ENCODE peak calls at places on chromosomes 16 and 17, in seven cellular contexts. One of them, this sample, is unnamed.

GRCh38 chr17:4544656-4545216 is 10.4 kb downstream of the MYBBP1A start:
- DNase-seq in tibial nerve: no peak
- DNase-seq in stomach: no peak
- DNase-seq in IMR-90: no peak
- DNase-seq in GM12878: no peak
- DNase-seq in spleen: no peak
- DNase-seq in heart left ventricle: peak; percentile 23
- DNase-seq in this sample: no peak

GRCh38 chr16:20911361-20911760 is 10.8 kb downstream of the LYRM1 start:
- DNase-seq in tibial nerve: no peak
- DNase-seq in stomach: no peak
- DNase-seq in IMR-90: peak; percentile 71
- DNase-seq in GM12878: no peak
- DNase-seq in spleen: no peak
- DNase-seq in heart left ventricle: no peak
- DNase-seq in this sample: no peak

GRCh38 chr16:50696575-50697420 is 3.4 kb downstream of the NOD2 start:
- DNase-seq in tibial nerve: peak; percentile 73
- DNase-seq in stomach: peak; percentile 77
- DNase-seq in IMR-90: peak; percentile 26
- DNase-seq in GM12878: peak; percentile 82
- DNase-seq in spleen: peak; percentile 93
- DNase-seq in heart left ventricle: peak; percentile 87
- DNase-seq in this sample: peak; percentile 35

GRCh38 chr17:65022751-65023421 is 33.7 kb downstream of the GNA13 start:
- DNase-seq in tibial nerve: no peak
- DNase-seq in stomach: no peak
- DNase-seq in IMR-90: peak; percentile 70
- DNase-seq in GM12878: peak; percentile 96
- DNase-seq in spleen: no peak
- DNase-seq in heart left ventricle: no peak
- DNase-seq in this sample: no peak

GRCh38 chr17:46929413-46929812 is 6.5 kb downstream of the GOSR2 start:
- DNase-seq in tibial nerve: no peak
- DNase-seq in stomach: no peak
- DNase-seq in IMR-90: peak; percentile 48
- DNase-seq in GM12878: no peak
- DNase-seq in spleen: no peak
- DNase-seq in heart left ventricle: no peak
- DNase-seq in this sample: no peak

GRCh38 chr16:56879276-56879675 is 14.3 kb downstream of the SLC12A3 start:
- DNase-seq in tibial nerve: no peak
- DNase-seq in stomach: no peak
- DNase-seq in IMR-90: no peak
- DNase-seq in GM12878: no peak
- DNase-seq in spleen: no peak
- DNase-seq in heart left ventricle: no peak
- DNase-seq in this sample: no peak

GRCh38 chr17:79997004-79997673 is 38.5 kb downstream of the TBC1D16 start:
- DNase-seq in tibial nerve: no peak
- DNase-seq in stomach: no peak
- DNase-seq in IMR-90: no peak
- DNase-seq in GM12878: peak; percentile 45
- DNase-seq in spleen: peak; percentile 92
- DNase-seq in heart left ventricle: no peak
- DNase-seq in this sample: no peak

GRCh38 chr17:14918540-14918939 is 346.6 kb downstream of the PMP22 start:
- DNase-seq in tibial nerve: no peak
- DNase-seq in stomach: no peak
- DNase-seq in IMR-90: peak; percentile 72
- DNase-seq in GM12878: no peak
- DNase-seq in spleen: no peak
- DNase-seq in heart left ventricle: no peak
- DNase-seq in this sample: no peak

GRCh38 chr17:1562178-1562643 is 381 bp downstream of the PITPNA start:
- DNase-seq in tibial nerve: no peak
- DNase-seq in stomach: peak; percentile 50
- DNase-seq in IMR-90: no peak
- DNase-seq in GM12878: no peak
- DNase-seq in spleen: peak; percentile 93
- DNase-seq in heart left ventricle: peak; percentile 63
- DNase-seq in this sample: no peak

GRCh38 chr16:10992112-10992511 is 47.7 kb downstream of the CLEC16A start:
- DNase-seq in tibial nerve: no peak
- DNase-seq in stomach: no peak
- DNase-seq in IMR-90: peak; percentile 98
- DNase-seq in GM12878: no peak
- DNase-seq in spleen: no peak
- DNase-seq in heart left ventricle: no peak
- DNase-seq in this sample: no peak

GRCh38 chr17:83177611-83178532 is 98.5 kb downstream of the METRNL start:
- DNase-seq in tibial nerve: peak; percentile 12
- DNase-seq in stomach: no peak
- DNase-seq in IMR-90: no peak
- DNase-seq in GM12878: no peak
- DNase-seq in spleen: peak; percentile 67
- DNase-seq in heart left ventricle: no peak
- DNase-seq in this sample: no peak

GRCh38 chr17:7750321-7750821 is 32.8 kb downstream of the DNAH2 start:
- DNase-seq in tibial nerve: no peak
- DNase-seq in stomach: no peak
- DNase-seq in IMR-90: peak; percentile 89
- DNase-seq in GM12878: no peak
- DNase-seq in spleen: no peak
- DNase-seq in heart left ventricle: no peak
- DNase-seq in this sample: no peak

GRCh38 chr16:23670137-23670776 is 8.4 kb upstream of the PLK1 start:
- DNase-seq in tibial nerve: no peak
- DNase-seq in stomach: no peak
- DNase-seq in IMR-90: peak; percentile 95
- DNase-seq in GM12878: peak; percentile 77
- DNase-seq in spleen: no peak
- DNase-seq in heart left ventricle: no peak
- DNase-seq in this sample: no peak

GRCh38 chr16:76910931-76911330 is 280.1 kb upstream of the MON1B start:
- DNase-seq in tibial nerve: no peak
- DNase-seq in stomach: no peak
- DNase-seq in IMR-90: peak; percentile 60
- DNase-seq in GM12878: no peak
- DNase-seq in spleen: no peak
- DNase-seq in heart left ventricle: no peak
- DNase-seq in this sample: no peak

GRCh38 chr17:75105269-75106080 is 4.3 kb upstream of the ARMC7 start:
- DNase-seq in tibial nerve: no peak
- DNase-seq in stomach: peak; percentile 85
- DNase-seq in IMR-90: peak; percentile 40
- DNase-seq in GM12878: no peak
- DNase-seq in spleen: no peak
- DNase-seq in heart left ventricle: no peak
- DNase-seq in this sample: peak; percentile 71

GRCh38 chr17:13337864-13338371 is 263.8 kb downstream of the HS3ST3A1 start:
- DNase-seq in tibial nerve: no peak
- DNase-seq in stomach: no peak
- DNase-seq in IMR-90: peak; percentile 78
- DNase-seq in GM12878: no peak
- DNase-seq in spleen: no peak
- DNase-seq in heart left ventricle: peak; percentile 23
- DNase-seq in this sample: peak; percentile 18

GRCh38 chr16:85028638-85029412 is 1.2 kb downstream of the KIAA0513 start:
- DNase-seq in tibial nerve: no peak
- DNase-seq in stomach: peak; percentile 84
- DNase-seq in IMR-90: peak; percentile 47
- DNase-seq in GM12878: no peak
- DNase-seq in spleen: peak; percentile 87
- DNase-seq in heart left ventricle: peak; percentile 55
- DNase-seq in this sample: peak; percentile 91

GRCh38 chr16:8380311-8380710 is 210.0 kb downstream of the TMEM114 start:
- DNase-seq in tibial nerve: no peak
- DNase-seq in stomach: no peak
- DNase-seq in IMR-90: no peak
- DNase-seq in GM12878: no peak
- DNase-seq in spleen: no peak
- DNase-seq in heart left ventricle: no peak
- DNase-seq in this sample: no peak

GRCh38 chr17:17935321-17936271 is 36.6 kb downstream of the TOM1L2 start:
- DNase-seq in tibial nerve: no peak
- DNase-seq in stomach: no peak
- DNase-seq in IMR-90: peak; percentile 92
- DNase-seq in GM12878: no peak
- DNase-seq in spleen: no peak
- DNase-seq in heart left ventricle: no peak
- DNase-seq in this sample: peak; percentile 65

GRCh38 chr16:55499281-55499680 is 9.6 kb upstream of the LPCAT2 start:
- DNase-seq in tibial nerve: no peak
- DNase-seq in stomach: no peak
- DNase-seq in IMR-90: no peak
- DNase-seq in GM12878: no peak
- DNase-seq in spleen: no peak
- DNase-seq in heart left ventricle: no peak
- DNase-seq in this sample: no peak

GRCh38 chr17:77440571-77440981 is 299.8 kb downstream of the SEC14L1 start:
- DNase-seq in tibial nerve: no peak
- DNase-seq in stomach: no peak
- DNase-seq in IMR-90: no peak
- DNase-seq in GM12878: no peak
- DNase-seq in spleen: peak; percentile 89
- DNase-seq in heart left ventricle: no peak
- DNase-seq in this sample: no peak

GRCh38 chr17:68378202-68379149 is 78.8 kb downstream of the WIPI1 start:
- DNase-seq in tibial nerve: peak; percentile 94
- DNase-seq in stomach: peak; percentile 71
- DNase-seq in IMR-90: peak; percentile 94
- DNase-seq in GM12878: no peak
- DNase-seq in spleen: peak; percentile 92
- DNase-seq in heart left ventricle: peak; percentile 96
- DNase-seq in this sample: peak; percentile 92

DNA sequence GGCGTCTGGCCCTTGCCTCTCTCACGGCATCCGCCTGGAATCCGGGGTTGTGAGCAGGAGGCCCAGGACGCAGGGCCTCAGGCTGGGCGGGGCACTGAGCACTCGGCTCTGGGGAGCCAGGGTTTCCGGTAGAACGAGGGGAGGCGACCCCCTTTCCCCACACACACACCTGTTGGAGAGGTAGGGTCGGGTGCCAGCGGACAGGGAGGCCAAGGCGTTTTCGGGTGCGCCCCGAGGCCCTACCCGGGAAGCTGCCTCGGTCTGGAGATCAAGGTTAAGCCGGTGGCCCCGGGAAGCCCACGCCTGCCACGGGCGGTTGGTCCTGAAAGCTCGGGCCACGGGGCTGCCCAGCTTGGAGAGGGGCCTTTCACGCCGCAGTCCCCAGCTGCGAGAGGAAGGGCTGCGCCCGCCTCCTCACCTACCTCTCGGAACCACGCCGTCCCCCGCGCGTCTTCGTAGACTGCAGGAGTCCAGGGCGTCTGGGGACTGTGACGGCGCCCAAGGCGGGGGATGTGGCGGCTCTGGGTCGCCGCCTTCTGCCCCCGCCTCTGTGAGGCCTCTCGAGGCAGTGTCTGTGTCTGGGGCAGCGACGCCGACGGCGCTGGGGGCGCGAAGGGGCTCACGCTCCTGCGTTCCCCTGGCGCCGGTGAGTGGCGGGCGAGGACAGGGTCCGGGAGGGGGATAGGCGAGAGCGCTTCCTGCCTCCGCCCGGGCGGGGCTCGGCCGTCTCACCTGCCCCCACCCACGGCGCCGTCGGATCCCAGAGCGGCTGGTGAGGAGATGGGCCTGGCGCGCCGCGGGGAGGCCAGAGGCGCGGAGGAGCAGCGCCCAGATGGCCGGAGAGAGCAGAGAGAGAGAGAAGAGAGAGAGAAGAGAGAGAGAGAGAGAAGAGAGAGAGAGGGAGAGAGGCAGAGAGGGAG is 20.3 kb upstream of the HOXB9 start:
- DNase-seq in tibial nerve: no peak
- DNase-seq in stomach: no peak
- DNase-seq in IMR-90: no peak
- DNase-seq in GM12878: no peak
- DNase-seq in spleen: no peak
- DNase-seq in heart left ventricle: no peak
- DNase-seq in this sample: no peak
- TF ChIP-seq POLR2A in tibial nerve: no peak
- TF ChIP-seq POLR2A in stomach: no peak
- TF ChIP-seq POLR2A in IMR-90: no peak
- TF ChIP-seq POLR2A in GM12878: no peak
- TF ChIP-seq POLR2A in spleen: no peak
- TF ChIP-seq POLR2A in heart left ventricle: no peak
- TF ChIP-seq POLR2A in this sample: no peak

DNA sequence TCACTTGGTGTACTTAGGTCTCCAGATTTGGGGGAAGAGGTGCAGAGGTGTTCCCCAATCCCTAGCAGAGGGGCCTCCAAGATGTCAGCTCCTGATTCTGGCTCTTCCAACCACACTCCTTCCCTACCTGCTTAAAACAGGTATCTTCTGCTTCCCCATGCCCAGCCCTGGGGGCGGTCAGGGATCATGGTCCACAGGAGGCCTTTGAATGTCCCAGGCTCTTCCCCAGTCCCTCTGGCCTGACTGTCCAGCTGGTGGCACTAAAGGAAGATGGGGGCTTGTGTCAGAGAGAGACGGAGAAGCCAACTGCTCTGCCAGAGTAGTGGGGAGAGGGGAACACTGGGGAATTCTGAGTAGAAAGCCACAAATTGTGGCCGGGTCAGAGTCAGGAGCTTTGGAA is 3.8 kb downstream of the ARL4D start:
- DNase-seq in tibial nerve: no peak
- DNase-seq in stomach: no peak
- DNase-seq in IMR-90: no peak
- DNase-seq in GM12878: no peak
- DNase-seq in spleen: no peak
- DNase-seq in heart left ventricle: no peak
- DNase-seq in this sample: no peak
- H3K36me3 ChIP-seq in tibial nerve: no peaks in the 10 kb centered on the region
- H3K36me3 ChIP-seq in stomach: no peaks in the 10 kb centered on the region
- H3K36me3 ChIP-seq in IMR-90: peaks cover 11% of the 10 kb centered on the region
- H3K36me3 ChIP-seq in GM12878: no peaks in the 10 kb centered on the region
- H3K36me3 ChIP-seq in spleen: no peaks in the 10 kb centered on the region
- H3K36me3 ChIP-seq in heart left ventricle: no peaks in the 10 kb centered on the region
- H3K36me3 ChIP-seq in this sample: no peaks in the 10 kb centered on the region

DNA sequence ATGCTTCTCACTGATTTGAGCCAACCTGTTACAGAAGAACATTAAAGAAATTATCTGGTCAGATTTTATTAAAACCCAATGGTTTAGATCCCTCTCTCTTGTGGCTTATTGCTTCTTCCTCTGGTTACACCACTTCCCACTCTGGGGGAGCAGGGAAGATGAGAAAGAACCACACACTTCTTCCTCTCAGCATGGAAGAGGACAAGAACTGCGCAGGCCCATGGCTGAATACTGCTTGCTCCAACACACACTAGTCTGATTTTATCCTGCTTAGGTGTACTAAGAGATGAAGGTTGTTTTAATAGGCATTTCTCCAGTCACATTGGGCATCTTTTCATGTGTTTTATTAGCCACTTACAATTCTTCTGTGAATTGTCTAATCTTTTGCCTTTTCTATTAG is 27.6 kb downstream of the MAP3K3 start:
- DNase-seq in tibial nerve: no peak
- DNase-seq in stomach: no peak
- DNase-seq in IMR-90: no peak
- DNase-seq in GM12878: no peak
- DNase-seq in spleen: no peak
- DNase-seq in heart left ventricle: no peak
- DNase-seq in this sample: no peak
- TF ChIP-seq POLR2A in tibial nerve: no peak
- TF ChIP-seq POLR2A in stomach: no peak
- TF ChIP-seq POLR2A in IMR-90: no peak
- TF ChIP-seq POLR2A in GM12878: no peak
- TF ChIP-seq POLR2A in spleen: no peak
- TF ChIP-seq POLR2A in heart left ventricle: no peak
- TF ChIP-seq POLR2A in this sample: no peak

GRCh38 chr17:27613425-27613824 is 17.6 kb upstream of the LGALS9 start:
- DNase-seq in tibial nerve: no peak
- DNase-seq in stomach: no peak
- DNase-seq in IMR-90: no peak
- DNase-seq in GM12878: no peak
- DNase-seq in spleen: peak; percentile 47
- DNase-seq in heart left ventricle: no peak
- DNase-seq in this sample: no peak
- H3K36me3 ChIP-seq in tibial nerve: peaks cover 7% of the 10 kb centered on the region
- H3K36me3 ChIP-seq in stomach: peaks cover 94% of the 10 kb centered on the region
- H3K36me3 ChIP-seq in IMR-90: peaks cover 79% of the 10 kb centered on the region
- H3K36me3 ChIP-seq in GM12878: peaks cover 39% of the 10 kb centered on the region
- H3K36me3 ChIP-seq in spleen: peaks cover 87% of the 10 kb centered on the region
- H3K36me3 ChIP-seq in heart left ventricle: peaks cover 98% of the 10 kb centered on the region
- H3K36me3 ChIP-seq in this sample: peaks cover 58% of the 10 kb centered on the region

This sample was measured in body of pancreas.